ENCODE peak calls at places on chromosome 5, in seven cellular contexts. K, X, G, P, E, N and L are unnamed samples.

GRCh38 chr5:65961644-65962043 is 35.3 kb downstream of the ERBIN start:
- DNase-seq in G (no peak), K (no peak), X (no peak), N (no peak), E (no peak), P (no peak), L (no peak)

GRCh38 chr5:16690243-16690839 is 73.5 kb upstream of the RETREG1 start:
- DNase-seq in N (no peak), X (no peak), P (peak; percentile 19), G (no peak), K (no peak), E (no peak), L (no peak)

GRCh38 chr5:132074091-132074771 is 642 bp downstream of the CSF2 start:
- DNase-seq in P (no peak), X (no peak), N (peak; percentile 88), K (no peak), G (no peak), E (no peak), L (no peak)

GRCh38 chr5:53130206-53130605 is 20.6 kb upstream of the MOCS2 start:
- DNase-seq in N (no peak), E (no peak), K (no peak), P (no peak), G (no peak), X (no peak), L (no peak)

GRCh38 chr5:131745594-131746175 is 51.1 kb downstream of the FNIP1 start:
- DNase-seq in G (no peak), P (no peak), N (no peak), X (no peak), E (no peak), K (no peak), L (no peak)

GRCh38 chr5:177300236-177300880 is 3.2 kb downstream of the RAB24 start:
- DNase-seq in P (peak; percentile 85), N (no peak), X (no peak), K (no peak), G (peak; percentile 60), E (peak; percentile 72), L (no peak)

GRCh38 chr5:154371687-154372086 is 74.1 kb upstream of the SAP30L start:
- DNase-seq in X (no peak), E (no peak), G (no peak), K (no peak), N (no peak), P (no peak), L (no peak)

GRCh38 chr5:128015978-128016377 is 67.6 kb upstream of the SLC12A2 start:
- DNase-seq in K (no peak), P (no peak), E (no peak), G (no peak), N (no peak), X (no peak), L (no peak)

GRCh38 chr5:44246986-44247385 is 142.2 kb downstream of the FGF10 start:
- DNase-seq in X (no peak), K (no peak), G (no peak), E (no peak), P (no peak), N (no peak), L (no peak)

GRCh38 chr5:145554399-145554798 is 280.7 kb downstream of the PRELID2 start:
- DNase-seq in X (no peak), P (no peak), G (no peak), E (no peak), N (no peak), K (no peak), L (no peak)

GRCh38 chr5:180396931-180397330 is 43.8 kb upstream of the GFPT2 start:
- DNase-seq in G (no peak), X (no peak), E (peak; percentile 45), K (no peak), N (peak; percentile 41), P (no peak), L (no peak)

GRCh38 chr5:14097998-14098471 is 45.1 kb upstream of the TRIO start:
- DNase-seq in N (no peak), G (no peak), K (no peak), E (no peak), P (no peak), X (no peak), L (no peak)

GRCh38 chr5:123170816-123171345 is 81.8 kb downstream of the PRDM6 start:
- DNase-seq in N (no peak), P (no peak), X (no peak), E (no peak), G (no peak), K (no peak), L (no peak)

GRCh38 chr5:431711-432050 is 11.3 kb upstream of the EXOC3 start:
- DNase-seq in X (no peak), K (no peak), G (no peak), E (peak; percentile 34), N (no peak), P (no peak), L (no peak)

GRCh38 chr5:73901455-73901854 is 275.5 kb downstream of the ARHGEF28 start:
- DNase-seq in N (no peak), E (no peak), X (no peak), P (no peak), G (no peak), K (peak; percentile 47), L (no peak)

GRCh38 chr5:76180817-76181805 is 97.9 kb downstream of the SV2C start:
- DNase-seq in N (no peak), P (no peak), K (no peak), X (no peak), G (no peak), E (no peak), L (no peak)

GRCh38 chr5:81805086-81805485 is 54.2 kb upstream of the SSBP2 start:
- DNase-seq in G (no peak), N (no peak), P (no peak), X (no peak), K (no peak), E (no peak), L (no peak)

GRCh38 chr5:125695994-125696679 is 727.1 kb upstream of the GRAMD2B start:
- DNase-seq in K (no peak), G (no peak), P (no peak), E (no peak), X (no peak), N (no peak), L (no peak)

GRCh38 chr5:66113160-66113559 is 30.9 kb upstream of the SREK1 start:
- DNase-seq in X (no peak), P (no peak), N (no peak), E (no peak), K (no peak), G (no peak), L (no peak)

GRCh38 chr5:176593273-176593869 is 16.6 kb downstream of the GPRIN1 start:
- DNase-seq in K (no peak), X (no peak), P (no peak), G (no peak), N (no peak), E (no peak), L (no peak)

GRCh38 chr5:1511651-1512540 is 11.9 kb downstream of the LPCAT1 start:
- DNase-seq in N (peak; percentile 66), P (peak; percentile 6), X (peak; percentile 9), E (peak; percentile 53), K (no peak), G (peak; percentile 5), L (peak; percentile 1)

GRCh38 chr5:62742214-62742613 is 163.6 kb downstream of the LRRC70 start:
- DNase-seq in P (no peak), E (no peak), K (no peak), N (no peak), G (no peak), X (no peak), L (no peak)

GRCh38 chr5:126274396-126274795 is 148.8 kb upstream of the GRAMD2B start:
- DNase-seq in N (no peak), G (no peak), P (no peak), K (no peak), X (no peak), E (no peak), L (no peak)

GRCh38 chr5:154366353-154366752 is 79.4 kb upstream of the SAP30L start:
- DNase-seq in K (no peak), G (no peak), P (no peak), X (no peak), N (no peak), E (no peak), L (no peak)

GRCh38 chr5:126509339-126509738 is 85.7 kb downstream of the ALDH7A1 start:
- DNase-seq in K (no peak), P (no peak), E (no peak), N (no peak), X (no peak), G (no peak), L (no peak)

DNA sequence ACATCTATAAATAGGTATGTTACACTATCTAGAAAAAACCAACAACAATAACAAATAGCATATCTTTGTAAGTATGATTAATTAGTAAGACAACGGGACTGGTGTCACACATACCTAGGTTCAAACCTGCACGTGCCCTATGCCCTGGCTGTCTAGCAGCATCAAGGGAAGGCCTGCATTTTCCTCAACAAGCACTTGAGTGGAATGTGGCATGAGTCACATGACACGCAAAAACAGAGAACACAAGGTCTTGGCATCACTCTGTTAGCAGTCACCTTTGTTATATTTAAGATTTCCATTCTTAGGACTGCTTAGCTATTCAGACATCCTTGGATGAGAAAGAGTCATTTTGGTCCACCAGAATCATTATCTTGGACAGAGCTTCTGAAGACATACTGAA is 263.8 kb downstream of the CTNND2 start:
- DNase-seq in N (no peak), G (no peak), E (no peak), X (no peak), K (no peak), P (no peak), L (no peak)
- H3K27ac ChIP-seq in N (no peak overlapping the region), G (no peak overlapping the region), E (no peak overlapping the region), X (no peak overlapping the region), K (no peak overlapping the region), P (no peak overlapping the region), L (no peak overlapping the region)

GRCh38 chr5:56825222-56825824 is 10.0 kb downstream of the MAP3K1 start:
- DNase-seq in K (no peak), N (no peak), E (no peak), P (no peak), X (no peak), G (no peak), L (no peak)
- H3K4me1 ChIP-seq in K (no peaks in the 10 kb centered on the region), N (peaks cover 33% of the 10 kb centered on the region), E (no peaks in the 10 kb centered on the region), P (no peaks in the 10 kb centered on the region), X (peaks cover 47% of the 10 kb centered on the region), G (peaks cover 14% of the 10 kb centered on the region), L (peaks cover 13% of the 10 kb centered on the region)

GRCh38 chr5:178981381-178981780 is 13.7 kb downstream of the GRM6 start:
- DNase-seq in G (no peak), K (no peak), N (no peak), E (no peak), X (no peak), P (no peak), L (no peak)
- H3K9me3 ChIP-seq in G (peaks cover 31% of the 10 kb centered on the region), K (peaks cover 88% of the 10 kb centered on the region), N (peaks cover 17% of the 10 kb centered on the region), E (peaks cover 25% of the 10 kb centered on the region), X (peaks cover 65% of the 10 kb centered on the region), P (peaks cover 2% of the 10 kb centered on the region), L (peaks cover 67% of the 10 kb centered on the region)

DNA sequence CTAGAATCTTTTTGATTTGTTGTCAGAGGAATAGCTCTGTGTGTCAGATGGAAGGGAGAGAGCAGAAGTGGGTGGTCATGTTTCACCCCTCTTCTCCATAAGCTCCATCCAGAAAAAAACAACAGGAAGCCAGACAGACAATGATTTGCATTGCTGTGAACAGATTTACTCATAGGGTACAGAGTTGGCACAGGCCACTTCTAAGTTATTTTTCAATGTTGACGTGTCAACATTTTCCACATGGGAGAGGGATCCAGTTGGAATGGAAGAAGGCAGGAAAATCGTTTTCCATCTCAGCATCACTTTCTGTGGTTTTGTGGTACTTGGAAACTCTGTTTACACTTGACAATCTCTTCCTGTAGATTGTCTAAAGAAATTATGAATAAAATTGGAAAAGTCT is 86.7 kb downstream of the INSYN2B start:
- DNase-seq in N (no peak), G (no peak), X (no peak), K (no peak), P (no peak), E (no peak), L (no peak)
- H3K27ac ChIP-seq in N (no peak overlapping the region), G (no peak overlapping the region), X (no peak overlapping the region), K (no peak overlapping the region), P (no peak overlapping the region), E (no peak overlapping the region), L (no peak overlapping the region)